ENCODE peak calls at places on chromosomes 6 and 20, in five cellular contexts. M, P, G, R and K are unnamed samples.

GRCh38 chr6:169529931-169530761 is 171.7 kb downstream of the WDR27 start:
- DNase-seq in M (peak; percentile 89), P (peak; percentile 21), G (no peak), R (peak; percentile 97), K (peak; percentile 86)

GRCh38 chr6:168785720-168786511 is 344.9 kb downstream of the SMOC2 start:
- DNase-seq in M (no peak), P (no peak), G (no peak), R (no peak), K (no peak)

GRCh38 chr6:154414021-154414813 is 57.6 kb upstream of the IPCEF1 start:
- DNase-seq in M (peak; percentile 57), P (no peak), G (no peak), R (peak; percentile 53), K (peak; percentile 44)

GRCh38 chr6:29451471-29452193 is 5.2 kb downstream of the OR11A1 start:
- DNase-seq in M (no peak), P (no peak), G (no peak), R (no peak), K (no peak)

GRCh38 chr6:170202416-170203135 is 88.3 kb downstream of the DLL1 start:
- DNase-seq in M (no peak), P (peak; percentile 12), G (no peak), R (no peak), K (no peak)

GRCh38 chr6:144334150-144334708 is 49.1 kb downstream of the UTRN start:
- DNase-seq in M (no peak), P (peak; percentile 33), G (no peak), R (no peak), K (no peak)

GRCh38 chr6:11423667-11424066 is 113.9 kb upstream of the TMEM170B start:
- DNase-seq in M (no peak), P (no peak), G (no peak), R (no peak), K (no peak)

GRCh38 chr6:16764188-16764950 is 3.1 kb upstream of the ATXN1 start:
- DNase-seq in M (peak; percentile 83), P (no peak), G (peak; percentile 53), R (peak; percentile 70), K (peak; percentile 70)

GRCh38 chr6:79353226-79353625 is 118.7 kb upstream of the HMGN3 start:
- DNase-seq in M (no peak), P (no peak), G (no peak), R (no peak), K (no peak)

GRCh38 chr6:148339766-148340165 is 2.9 kb upstream of the SASH1 start:
- DNase-seq in M (no peak), P (no peak), G (no peak), R (no peak), K (no peak)

GRCh38 chr6:42889815-42890214 is 10.4 kb downstream of the RPL7L1 start:
- DNase-seq in M (no peak), P (no peak), G (no peak), R (no peak), K (no peak)

GRCh38 chr6:119110601-119111548 is 32.4 kb upstream of the FAM184A start:
- DNase-seq in M (peak; percentile 69), P (no peak), G (peak; percentile 62), R (peak; percentile 52), K (peak; percentile 66)

GRCh38 chr6:162408805-162409535 is 318.6 kb downstream of the PRKN start:
- DNase-seq in M (no peak), P (no peak), G (no peak), R (no peak), K (no peak)

GRCh38 chr6:43076928-43077809 is 1.1 kb downstream of the PTK7 start:
- DNase-seq in M (peak; percentile 25), P (no peak), G (peak; percentile 64), R (peak; percentile 53), K (peak; percentile 33)

DNA sequence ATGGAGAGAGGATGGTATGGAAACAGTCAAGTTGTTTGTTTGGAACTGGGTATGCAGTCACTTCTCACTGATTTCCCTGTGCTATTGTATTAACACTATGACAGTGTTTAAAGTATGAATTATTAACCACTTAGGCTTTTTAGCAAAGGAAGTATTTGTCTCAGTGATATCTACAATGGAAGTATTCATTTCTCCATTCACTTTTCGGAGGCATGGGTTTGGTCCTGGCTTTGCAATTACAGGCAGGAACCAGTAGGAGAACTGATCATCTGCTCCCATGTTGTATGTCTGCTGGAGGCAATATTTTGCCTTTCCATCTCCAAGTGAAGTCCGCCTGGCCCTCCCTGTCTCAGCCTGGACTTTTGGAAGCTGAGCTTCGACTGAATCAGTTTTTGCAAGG is 30.6 kb upstream of the EXOC2 start:
- DNase-seq in M (no peak), P (no peak), G (no peak), R (no peak), K (no peak)
- TF ChIP-seq CTCF in M (peak; percentile 30), P (no peak), G (peak; percentile 20), R (peak; percentile 33), K (peak; percentile 31)

DNA sequence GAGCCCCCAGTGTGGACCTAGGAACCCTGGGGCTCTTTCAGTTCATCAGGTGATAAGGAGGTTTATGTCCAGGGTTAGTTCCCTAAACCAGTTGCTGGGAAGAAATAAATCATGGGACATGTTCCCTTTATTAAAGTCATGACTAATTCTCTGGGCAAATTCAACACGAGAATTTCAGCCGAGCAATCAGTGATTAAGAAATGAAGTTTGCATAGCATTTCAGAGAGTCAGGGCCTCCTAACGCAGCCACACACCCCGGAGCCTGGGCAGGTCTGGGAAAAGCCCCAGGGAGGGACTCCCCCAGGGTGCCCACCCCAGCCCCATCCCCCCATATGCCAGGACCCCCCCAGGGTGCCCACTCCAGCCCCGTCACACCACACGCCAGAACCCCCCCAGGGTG is 20.1 kb downstream of the SLCO4A1 start:
- DNase-seq in M (peak; percentile 79), P (no peak), G (no peak), R (peak; percentile 84), K (peak; percentile 73)
- TF ChIP-seq CTCF in M (no peak), P (no peak), G (no peak), R (no peak), K (no peak)

GRCh38 chr20:25223179-25223661 is 24.7 kb upstream of the PYGB start:
- DNase-seq in M (peak; percentile 88), P (no peak), G (no peak), R (peak; percentile 62), K (peak; percentile 94)
- TF ChIP-seq CTCF in M (peak; percentile 16), P (no peak), G (peak; percentile 23), R (no peak), K (peak; percentile 42)

GRCh38 chr6:127606131-127606562 is 29.2 kb downstream of the C6orf58 start:
- DNase-seq in M (peak; percentile 54), P (no peak), G (peak; percentile 75), R (peak; percentile 40), K (peak; percentile 41)
- TF ChIP-seq CTCF in M (peak; percentile 33), P (no peak), G (peak; percentile 19), R (peak; percentile 29), K (peak; percentile 38)

GRCh38 chr6:33384581-33385020 is 7.0 kb upstream of the KIFC1 start:
- DNase-seq in M (peak; percentile 85), P (no peak), G (no peak), R (peak; percentile 82), K (peak; percentile 78)
- TF ChIP-seq CTCF in M (peak; percentile 65), P (no peak), G (peak; percentile 58), R (peak; percentile 66), K (peak; percentile 63)

GRCh38 chr6:15503346-15503680 is 159.5 kb downstream of the DTNBP1 start:
- DNase-seq in M (no peak), P (peak; percentile 8), G (no peak), R (no peak), K (no peak)

GRCh38 chr6:15506066-15506465 is 156.8 kb downstream of the DTNBP1 start:
- DNase-seq in M (no peak), P (no peak), G (no peak), R (no peak), K (no peak)

GRCh38 chr6:15505463-15505918 is 157.3 kb downstream of the DTNBP1 start:
- DNase-seq in M (no peak), P (peak; percentile 17), G (no peak), R (no peak), K (no peak)

GRCh38 chr6:15504040-15504491 is 158.8 kb downstream of the DTNBP1 start:
- DNase-seq in M (peak; percentile 38), P (peak; percentile 62), G (no peak), R (peak; percentile 33), K (peak; percentile 33)

GRCh38 chr6:15504581-15505350 is 158.1 kb downstream of the DTNBP1 start:
- DNase-seq in M (peak; percentile 97), P (peak; percentile 78), G (no peak), R (peak; percentile 98), K (peak; percentile 99)
- TF ChIP-seq CTCF in M (no peak), P (no peak), G (no peak), R (peak; percentile 24), K (no peak)